ENCODE peak calls at places on chromosomes 5 and 9, in ten cellular contexts. C, Q, J, H, P, W, D, U, Z and N are unnamed samples.

GRCh38 chr9:122816163-122816867 is 12.1 kb downstream of the PDCL start:
- DNase-seq in H (peak), J (no peak), P (no peak), U (no peak), D (peak), W (no peak), C (peak), Q (no peak), Z (peak), N (no peak)

GRCh38 chr5:150945947-150946346 is 41.2 kb upstream of the ZNF300 start:
- DNase-seq in C (no peak), Q (no peak), P (no peak), D (peak), J (no peak), Z (peak), H (no peak), W (no peak), U (no peak), N (no peak)

GRCh38 chr5:59197911-59198310 is 615.0 kb downstream of the RAB3C start:
- DNase-seq in W (no peak), U (no peak), C (no peak), H (no peak), Q (no peak), D (no peak), P (no peak), J (no peak), Z (no peak), N (no peak)

GRCh38 chr9:841371-842209 is at the start of gene DMRT1:
- DNase-seq in Z (no peak), U (peak), C (no peak), Q (no peak), J (no peak), W (no peak), P (no peak), H (no peak), D (no peak), N (no peak)

GRCh38 chr9:94181782-94182181 is 77.3 kb upstream of the ZNF169 start:
- DNase-seq in U (no peak), J (no peak), P (no peak), H (no peak), W (no peak), Z (no peak), D (no peak), Q (no peak), C (no peak), N (no peak)

GRCh38 chr9:36386396-36386795 is 13.7 kb downstream of the RNF38 start:
- DNase-seq in U (no peak), P (no peak), Z (no peak), H (no peak), W (no peak), J (no peak), Q (no peak), C (no peak), D (no peak), N (peak)

GRCh38 chr9:12426198-12426864 is 266.9 kb upstream of the TYRP1 start:
- DNase-seq in D (peak), Z (no peak), H (no peak), W (no peak), P (no peak), Q (no peak), C (no peak), U (peak), J (no peak), N (peak)

GRCh38 chr9:127444921-127445850 is 6.0 kb downstream of the RPL12 start:
- DNase-seq in Z (no peak), P (peak), D (peak), U (no peak), J (no peak), Q (peak), W (no peak), C (no peak), H (no peak), N (no peak)

GRCh38 chr9:135392511-135392910 is 87.1 kb upstream of the PPP1R26 start:
- DNase-seq in W (no peak), Z (no peak), H (no peak), P (no peak), J (no peak), U (peak), D (no peak), C (no peak), Q (no peak), N (no peak)

DNA sequence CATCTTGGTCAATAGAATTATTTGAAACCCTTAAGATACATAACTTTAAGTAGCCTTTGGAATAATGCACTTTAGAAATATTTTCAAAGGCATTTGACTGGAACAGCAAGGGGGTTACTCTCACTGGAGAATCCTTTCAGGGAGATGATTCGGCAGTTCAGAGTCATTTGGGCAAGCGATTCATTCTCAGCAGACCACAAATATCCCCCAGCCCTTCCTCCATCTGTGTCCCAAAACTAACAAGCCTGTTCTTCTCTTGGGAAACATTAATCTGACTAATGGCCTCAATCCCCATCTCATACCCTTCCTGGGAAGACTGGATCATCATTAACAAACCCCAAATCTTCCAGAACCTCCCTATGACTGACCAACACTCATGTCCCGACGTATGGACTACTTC is 65.8 kb upstream of the S1PR3 start:
- DNase-seq in C (no peak), P (peak), D (no peak), Q (no peak), J (no peak), W (no peak), H (no peak), U (no peak), Z (no peak), N (no peak)
- TF ChIP-seq CTCF in C (no peak), P (no peak), D (no peak), Q (no peak), J (no peak), W (no peak), H (no peak), U (no peak), Z (no peak), N (no peak)

GRCh38 chr5:87390576-87391199 is 22.0 kb downstream of the CCNH start:
- DNase-seq in D (peak), J (no peak), W (no peak), C (no peak), Q (no peak), P (peak), H (no peak), Z (no peak), U (no peak), N (no peak)
- H3K27ac ChIP-seq in D (peak), J (no peak), W (no peak), C (no peak), Q (no peak), P (no peak), H (no peak), Z (no peak), U (no peak), N (no peak)

GRCh38 chr5:175700991-175701390 is 43.1 kb downstream of the HRH2 start:
- DNase-seq in P (no peak), Q (no peak), H (no peak), U (no peak), W (no peak), Z (no peak), J (peak), D (peak), C (no peak), N (peak)
- TF ChIP-seq CTCF in P (no peak), Q (peak), H (peak), U (peak), W (peak), Z (no peak), J (peak), D (peak), C (peak), N (peak)

GRCh38 chr9:2726620-2727335 is 9.5 kb downstream of the KCNV2 start:
- DNase-seq in D (peak), W (no peak), P (peak), C (no peak), J (no peak), H (no peak), Q (no peak), Z (no peak), U (no peak), N (no peak)

GRCh38 chr9:2722715-2723114 is 5.4 kb downstream of the KCNV2 start:
- DNase-seq in Q (no peak), U (no peak), P (peak), W (no peak), C (no peak), D (peak), J (no peak), H (no peak), Z (no peak), N (peak)

GRCh38 chr9:2723666-2724065 is 6.4 kb downstream of the KCNV2 start:
- DNase-seq in D (no peak), C (no peak), W (no peak), P (no peak), Q (no peak), U (no peak), J (no peak), H (no peak), Z (no peak), N (no peak)

GRCh38 chr9:2725929-2726328 is 8.6 kb downstream of the KCNV2 start:
- DNase-seq in Z (no peak), U (no peak), Q (no peak), H (no peak), P (no peak), C (no peak), J (no peak), D (no peak), W (no peak), N (no peak)

DNA sequence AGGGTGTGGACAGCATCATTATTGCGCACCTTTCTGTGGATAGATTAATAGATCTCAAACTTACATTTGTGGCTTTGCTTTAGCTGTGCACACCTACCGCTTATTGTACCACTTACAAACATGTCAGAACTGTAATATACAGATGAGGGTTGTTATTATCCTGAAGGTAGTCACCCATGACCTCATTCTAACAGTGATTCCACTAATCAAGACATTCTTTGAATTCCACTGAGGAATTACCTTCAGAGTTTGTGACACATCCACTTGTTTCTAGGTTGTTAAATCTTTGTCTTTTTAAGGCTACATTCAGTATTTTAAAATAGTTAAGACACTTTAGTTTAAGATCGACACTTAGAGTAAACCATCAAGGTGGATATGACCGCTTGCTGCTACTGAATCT is 7.8 kb downstream of the KCNV2 start:
- DNase-seq in Z (no peak), C (no peak), U (no peak), H (no peak), W (no peak), J (no peak), P (no peak), D (no peak), Q (no peak), N (no peak)
- H3K27ac ChIP-seq in Z (no peak), C (no peak), U (no peak), H (no peak), W (no peak), J (no peak), P (no peak), D (no peak), Q (no peak), N (no peak)